ENCODE peak calls at places on chromosomes 3 and 15, in seven cellular contexts. One of them, this sample, is unnamed. For H3K4me1, the result is how much of the 10 kb centered on the place peaks cover.

GRCh38 chr15:36468746-36469145 is 110.7 kb upstream of the CDIN1 start:
- DNase-seq in lung: peak
- DNase-seq in upper lobe of right lung: no peak
- DNase-seq in CD4-positive, alpha-beta memory T cell: no peak
- DNase-seq in GM23338: no peak
- DNase-seq in SJSA1: peak
- DNase-seq in colonic mucosa: peak
- DNase-seq in this sample: no peak

GRCh38 chr3:98776114-98776513 is 13.0 kb downstream of the ST3GAL6 start:
- DNase-seq in lung: no peak
- DNase-seq in upper lobe of right lung: no peak
- DNase-seq in CD4-positive, alpha-beta memory T cell: no peak
- DNase-seq in GM23338: no peak
- DNase-seq in SJSA1: no peak
- DNase-seq in colonic mucosa: no peak
- DNase-seq in this sample: no peak

GRCh38 chr15:51203797-51204196 is 109.1 kb upstream of the TNFAIP8L3 start:
- DNase-seq in lung: no peak
- DNase-seq in upper lobe of right lung: no peak
- DNase-seq in CD4-positive, alpha-beta memory T cell: no peak
- DNase-seq in GM23338: no peak
- DNase-seq in SJSA1: no peak
- DNase-seq in colonic mucosa: no peak
- DNase-seq in this sample: no peak

GRCh38 chr3:51391566-51392300 is 648 bp downstream of the RBM15B start:
- DNase-seq in lung: no peak
- DNase-seq in upper lobe of right lung: peak
- DNase-seq in CD4-positive, alpha-beta memory T cell: peak
- DNase-seq in GM23338: peak
- DNase-seq in SJSA1: peak
- DNase-seq in colonic mucosa: no peak
- DNase-seq in this sample: peak

GRCh38 chr3:196694202-196694638 is 17.8 kb downstream of the CEP19 start:
- DNase-seq in lung: no peak
- DNase-seq in upper lobe of right lung: no peak
- DNase-seq in CD4-positive, alpha-beta memory T cell: peak
- DNase-seq in GM23338: no peak
- DNase-seq in SJSA1: no peak
- DNase-seq in colonic mucosa: no peak
- DNase-seq in this sample: no peak

GRCh38 chr3:40191850-40192448 is 117.6 kb upstream of the EIF1B start:
- DNase-seq in lung: peak
- DNase-seq in upper lobe of right lung: no peak
- DNase-seq in CD4-positive, alpha-beta memory T cell: peak
- DNase-seq in GM23338: peak
- DNase-seq in SJSA1: peak
- DNase-seq in colonic mucosa: peak
- DNase-seq in this sample: peak

GRCh38 chr3:138781012-138781470 is 53.7 kb downstream of the PIK3CB start:
- DNase-seq in lung: no peak
- DNase-seq in upper lobe of right lung: no peak
- DNase-seq in CD4-positive, alpha-beta memory T cell: peak
- DNase-seq in GM23338: no peak
- DNase-seq in SJSA1: no peak
- DNase-seq in colonic mucosa: no peak
- DNase-seq in this sample: peak

GRCh38 chr15:81091889-81092558 is 42.0 kb upstream of the CFAP161 start:
- DNase-seq in lung: no peak
- DNase-seq in upper lobe of right lung: no peak
- DNase-seq in CD4-positive, alpha-beta memory T cell: no peak
- DNase-seq in GM23338: no peak
- DNase-seq in SJSA1: peak
- DNase-seq in colonic mucosa: no peak
- DNase-seq in this sample: no peak

GRCh38 chr15:59138243-59138642 is 33.3 kb downstream of the CCNB2 start:
- DNase-seq in lung: no peak
- DNase-seq in upper lobe of right lung: peak
- DNase-seq in CD4-positive, alpha-beta memory T cell: peak
- DNase-seq in GM23338: peak
- DNase-seq in SJSA1: peak
- DNase-seq in colonic mucosa: peak
- DNase-seq in this sample: peak

GRCh38 chr3:128328546-128329458 is 137.9 kb downstream of the DNAJB8 start:
- DNase-seq in lung: no peak
- DNase-seq in upper lobe of right lung: peak
- DNase-seq in CD4-positive, alpha-beta memory T cell: no peak
- DNase-seq in GM23338: no peak
- DNase-seq in SJSA1: no peak
- DNase-seq in colonic mucosa: no peak
- DNase-seq in this sample: peak

GRCh38 chr15:69926721-69927120 is 171.0 kb downstream of the TLE3 start:
- DNase-seq in lung: no peak
- DNase-seq in upper lobe of right lung: no peak
- DNase-seq in CD4-positive, alpha-beta memory T cell: no peak
- DNase-seq in GM23338: no peak
- DNase-seq in SJSA1: no peak
- DNase-seq in colonic mucosa: no peak
- DNase-seq in this sample: no peak

GRCh38 chr3:46660003-46660402 is 33.5 kb downstream of the ALS2CL start:
- DNase-seq in lung: no peak
- DNase-seq in upper lobe of right lung: no peak
- DNase-seq in CD4-positive, alpha-beta memory T cell: no peak
- DNase-seq in GM23338: no peak
- DNase-seq in SJSA1: no peak
- DNase-seq in colonic mucosa: peak
- DNase-seq in this sample: no peak

GRCh38 chr3:115834068-115834467 is 210.8 kb downstream of the GAP43 start:
- DNase-seq in lung: no peak
- DNase-seq in upper lobe of right lung: no peak
- DNase-seq in CD4-positive, alpha-beta memory T cell: no peak
- DNase-seq in GM23338: no peak
- DNase-seq in SJSA1: no peak
- DNase-seq in colonic mucosa: no peak
- DNase-seq in this sample: no peak

GRCh38 chr3:45064512-45065372 is 38.6 kb downstream of the CLEC3B start:
- DNase-seq in lung: peak
- DNase-seq in upper lobe of right lung: no peak
- DNase-seq in CD4-positive, alpha-beta memory T cell: no peak
- DNase-seq in GM23338: no peak
- DNase-seq in SJSA1: peak
- DNase-seq in colonic mucosa: peak
- DNase-seq in this sample: no peak

GRCh38 chr3:100029052-100029451 is 85.2 kb downstream of the FILIP1L start:
- DNase-seq in lung: no peak
- DNase-seq in upper lobe of right lung: no peak
- DNase-seq in CD4-positive, alpha-beta memory T cell: no peak
- DNase-seq in GM23338: no peak
- DNase-seq in SJSA1: no peak
- DNase-seq in colonic mucosa: no peak
- DNase-seq in this sample: no peak

GRCh38 chr3:10142707-10143560 is 1.4 kb downstream of the VHL start:
- DNase-seq in lung: no peak
- DNase-seq in upper lobe of right lung: no peak
- DNase-seq in CD4-positive, alpha-beta memory T cell: peak
- DNase-seq in GM23338: peak
- DNase-seq in SJSA1: no peak
- DNase-seq in colonic mucosa: no peak
- DNase-seq in this sample: peak

GRCh38 chr15:75836953-75837321 is 6.3 kb upstream of the UBE2Q2 start:
- DNase-seq in lung: no peak
- DNase-seq in upper lobe of right lung: no peak
- DNase-seq in CD4-positive, alpha-beta memory T cell: peak
- DNase-seq in GM23338: no peak
- DNase-seq in SJSA1: peak
- DNase-seq in colonic mucosa: no peak
- DNase-seq in this sample: no peak

GRCh38 chr15:78540955-78541743 is 905 bp downstream of the PSMA4 start:
- DNase-seq in lung: no peak
- DNase-seq in upper lobe of right lung: no peak
- DNase-seq in CD4-positive, alpha-beta memory T cell: peak
- DNase-seq in GM23338: no peak
- DNase-seq in SJSA1: no peak
- DNase-seq in colonic mucosa: no peak
- DNase-seq in this sample: no peak

GRCh38 chr3:128383316-128384235 is 83.1 kb downstream of the DNAJB8 start:
- DNase-seq in lung: peak
- DNase-seq in upper lobe of right lung: peak
- DNase-seq in CD4-positive, alpha-beta memory T cell: no peak
- DNase-seq in GM23338: no peak
- DNase-seq in SJSA1: peak
- DNase-seq in colonic mucosa: peak
- DNase-seq in this sample: peak

GRCh38 chr15:78564743-78565096 is 600 bp upstream of the CHRNA5 start:
- DNase-seq in lung: no peak
- DNase-seq in upper lobe of right lung: no peak
- DNase-seq in CD4-positive, alpha-beta memory T cell: no peak
- DNase-seq in GM23338: no peak
- DNase-seq in SJSA1: no peak
- DNase-seq in colonic mucosa: peak
- DNase-seq in this sample: no peak

GRCh38 chr15:58951388-58952060 is 18.0 kb upstream of the SLTM start:
- DNase-seq in lung: no peak
- DNase-seq in upper lobe of right lung: no peak
- DNase-seq in CD4-positive, alpha-beta memory T cell: no peak
- DNase-seq in GM23338: no peak
- DNase-seq in SJSA1: no peak
- DNase-seq in colonic mucosa: no peak
- DNase-seq in this sample: no peak

DNA sequence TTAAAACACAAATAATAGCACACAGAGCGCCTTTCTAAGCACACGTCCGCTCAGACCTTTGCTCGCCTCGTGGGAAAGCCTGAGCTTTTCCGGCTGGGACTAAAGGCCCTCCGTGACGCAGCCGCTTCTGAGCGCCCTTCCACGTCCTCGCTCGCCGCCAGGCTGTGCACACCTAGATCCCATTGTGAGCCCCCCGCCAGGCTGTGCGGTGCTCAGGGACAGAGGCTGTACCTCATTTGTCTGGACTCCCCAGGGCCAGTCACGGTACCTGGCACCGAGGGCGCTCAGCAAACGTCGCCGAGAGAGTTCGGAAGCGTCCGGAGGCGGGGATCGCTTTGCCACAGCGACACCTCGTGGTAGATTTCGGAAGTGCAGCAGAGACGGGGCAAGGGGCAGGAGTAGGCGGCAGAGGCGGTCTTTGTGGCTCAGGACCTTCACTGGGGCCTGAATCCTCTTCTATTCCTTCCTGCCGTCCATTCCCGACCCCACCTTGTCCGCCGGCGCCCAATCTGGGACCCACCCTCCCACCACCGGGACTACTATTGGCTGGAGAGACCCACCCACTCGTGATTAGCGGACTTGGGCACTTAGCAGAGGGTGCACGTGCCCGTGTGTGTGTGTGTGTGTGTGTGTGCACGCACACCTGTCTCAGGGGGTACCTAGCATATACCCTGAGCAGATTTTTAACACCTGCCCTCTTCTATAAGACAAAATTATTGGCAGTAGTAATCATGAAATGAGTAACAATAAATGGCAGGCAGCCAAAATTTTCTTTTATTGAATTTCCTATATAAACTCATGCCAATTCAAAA is 65.6 kb downstream of the RHCG start:
- DNase-seq in lung: peak
- DNase-seq in upper lobe of right lung: peak
- DNase-seq in CD4-positive, alpha-beta memory T cell: peak
- DNase-seq in GM23338: peak
- DNase-seq in SJSA1: peak
- DNase-seq in colonic mucosa: peak
- DNase-seq in this sample: peak
- H3K4me1 ChIP-seq in lung: under half
- H3K4me1 ChIP-seq in upper lobe of right lung: under half
- H3K4me1 ChIP-seq in CD4-positive, alpha-beta memory T cell: under half
- H3K4me1 ChIP-seq in GM23338: under half
- H3K4me1 ChIP-seq in SJSA1: under half
- H3K4me1 ChIP-seq in colonic mucosa: under half
- H3K4me1 ChIP-seq in this sample: under half

GRCh38 chr3:52684184-52684583 is 1.5 kb downstream of the PBRM1 start:
- DNase-seq in lung: no peak
- DNase-seq in upper lobe of right lung: no peak
- DNase-seq in CD4-positive, alpha-beta memory T cell: no peak
- DNase-seq in GM23338: no peak
- DNase-seq in SJSA1: no peak
- DNase-seq in colonic mucosa: no peak
- DNase-seq in this sample: no peak
- H3K4me1 ChIP-seq in lung: under half
- H3K4me1 ChIP-seq in upper lobe of right lung: under half
- H3K4me1 ChIP-seq in CD4-positive, alpha-beta memory T cell: under half
- H3K4me1 ChIP-seq in GM23338: under half
- H3K4me1 ChIP-seq in SJSA1: under half
- H3K4me1 ChIP-seq in colonic mucosa: under half
- H3K4me1 ChIP-seq in this sample: under half

DNA sequence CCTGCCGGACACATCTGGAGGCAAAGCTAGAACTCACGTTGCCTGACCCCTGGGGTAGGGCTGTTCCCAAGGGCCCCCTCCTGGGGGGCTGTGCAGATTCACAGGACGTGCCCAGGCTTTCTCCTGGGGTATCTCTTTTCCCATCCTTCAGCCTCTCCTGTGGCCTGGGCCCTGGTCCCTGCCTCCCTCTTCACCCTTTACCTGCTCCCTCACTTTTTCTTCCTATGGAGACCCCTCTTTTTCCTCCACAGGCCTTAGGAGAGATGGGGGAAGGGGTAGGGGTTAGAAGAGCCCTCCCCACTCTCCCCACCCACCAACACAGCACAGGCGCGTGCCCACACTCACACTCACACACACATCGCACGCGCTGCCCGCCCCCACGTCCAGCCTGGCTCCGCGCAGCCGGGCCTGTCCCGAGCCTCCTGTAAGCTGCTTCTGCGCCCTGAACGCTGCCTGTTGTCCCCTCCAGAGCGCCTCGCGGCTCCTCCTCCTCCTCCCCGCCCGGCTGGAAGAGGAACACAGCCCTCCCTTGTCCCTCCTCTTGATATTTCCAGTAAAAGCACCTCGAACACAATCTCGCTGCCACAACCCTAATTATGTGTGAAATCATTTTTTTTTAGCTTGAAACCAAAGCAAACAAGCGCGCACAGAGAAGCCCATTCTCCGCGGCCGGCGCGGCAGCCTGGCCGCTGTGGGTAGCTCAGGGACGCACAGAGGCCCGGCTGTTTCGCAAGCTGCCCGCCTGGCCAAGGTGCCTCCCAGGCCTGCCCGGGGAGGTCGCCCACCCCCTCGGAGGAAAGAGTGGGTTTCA is 33.9 kb upstream of the ACAN start:
- DNase-seq in lung: no peak
- DNase-seq in upper lobe of right lung: no peak
- DNase-seq in CD4-positive, alpha-beta memory T cell: no peak
- DNase-seq in GM23338: peak
- DNase-seq in SJSA1: no peak
- DNase-seq in colonic mucosa: no peak
- DNase-seq in this sample: no peak
- H3K4me1 ChIP-seq in lung: under half
- H3K4me1 ChIP-seq in upper lobe of right lung: under half
- H3K4me1 ChIP-seq in CD4-positive, alpha-beta memory T cell: under half
- H3K4me1 ChIP-seq in GM23338: under half
- H3K4me1 ChIP-seq in SJSA1: under half
- H3K4me1 ChIP-seq in colonic mucosa: under half
- H3K4me1 ChIP-seq in this sample: under half

DNA sequence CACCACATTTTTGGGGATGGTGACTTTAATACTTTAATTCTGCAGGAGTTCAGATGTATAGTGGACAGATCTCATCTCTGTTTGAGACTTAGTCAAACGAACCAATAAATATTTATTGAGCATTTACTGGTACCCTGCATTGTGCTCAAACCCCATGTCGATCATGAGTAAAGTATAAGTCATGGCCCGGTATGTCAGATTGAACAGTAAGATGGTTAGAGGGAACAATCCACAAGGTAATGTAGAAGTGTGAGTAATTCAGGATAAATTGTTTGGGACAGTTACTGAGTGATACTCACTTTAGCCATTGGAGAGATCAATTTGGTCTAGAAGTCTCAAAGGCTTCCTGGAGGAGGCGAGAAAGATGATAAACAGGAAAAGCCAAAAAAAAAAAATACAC is 265.5 kb upstream of the C2CD4B start:
- DNase-seq in lung: no peak
- DNase-seq in upper lobe of right lung: no peak
- DNase-seq in CD4-positive, alpha-beta memory T cell: no peak
- DNase-seq in GM23338: no peak
- DNase-seq in SJSA1: no peak
- DNase-seq in colonic mucosa: no peak
- DNase-seq in this sample: no peak
- H3K4me1 ChIP-seq in lung: under half
- H3K4me1 ChIP-seq in upper lobe of right lung: under half
- H3K4me1 ChIP-seq in CD4-positive, alpha-beta memory T cell: under half
- H3K4me1 ChIP-seq in GM23338: under half
- H3K4me1 ChIP-seq in SJSA1: under half
- H3K4me1 ChIP-seq in colonic mucosa: under half
- H3K4me1 ChIP-seq in this sample: under half

This sample was measured in stomach.